ENCODE peak calls at places on chromosome 7, in nine cellular contexts. J, C, S, A, B, I, Q, E and H are unnamed samples.

GRCh38 chr7:57220746-57221145 is 88.5 kb upstream of the ZNF479 start:
- DNase-seq in J (no peak), C (no peak), S (no peak), A (no peak), B (no peak), I (no peak), Q (no peak), E (no peak), H (no peak)

GRCh38 chr7:128197586-128197985 is 43.5 kb upstream of the LEP start:
- DNase-seq in J (no peak), C (no peak), S (no peak), A (no peak), B (no peak), I (no peak), Q (no peak), E (peak), H (no peak)

GRCh38 chr7:132307465-132307864 is 268.8 kb downstream of the PLXNA4 start:
- DNase-seq in J (no peak), C (no peak), S (no peak), A (no peak), B (no peak), I (no peak), Q (no peak), E (no peak), H (no peak)

GRCh38 chr7:28330384-28331070 is 81.8 kb upstream of the CREB5 start:
- DNase-seq in J (no peak), C (no peak), S (no peak), A (no peak), B (no peak), I (no peak), Q (no peak), E (peak), H (no peak)

GRCh38 chr7:22814261-22815208 is 8.1 kb downstream of the TOMM7 start:
- DNase-seq in J (no peak), C (no peak), S (no peak), A (peak), B (no peak), I (no peak), Q (peak), E (peak), H (no peak)

GRCh38 chr7:141700291-141700847 is 1.6 kb downstream of the DENND11 start:
- DNase-seq in J (no peak), C (no peak), S (no peak), A (no peak), B (no peak), I (no peak), Q (no peak), E (no peak), H (no peak)

GRCh38 chr7:139304517-139304916 is 36.6 kb upstream of the FMC1 start:
- DNase-seq in J (no peak), C (no peak), S (no peak), A (no peak), B (no peak), I (no peak), Q (no peak), E (no peak), H (no peak)

GRCh38 chr7:133135451-133135850 is 53.6 kb upstream of the CHCHD3 start:
- DNase-seq in J (no peak), C (no peak), S (no peak), A (peak), B (no peak), I (no peak), Q (peak), E (peak), H (no peak)

GRCh38 chr7:27251513-27252306 is 9.1 kb downstream of the EVX1 start:
- DNase-seq in J (no peak), C (no peak), S (peak), A (no peak), B (peak), I (no peak), Q (no peak), E (no peak), H (no peak)

DNA sequence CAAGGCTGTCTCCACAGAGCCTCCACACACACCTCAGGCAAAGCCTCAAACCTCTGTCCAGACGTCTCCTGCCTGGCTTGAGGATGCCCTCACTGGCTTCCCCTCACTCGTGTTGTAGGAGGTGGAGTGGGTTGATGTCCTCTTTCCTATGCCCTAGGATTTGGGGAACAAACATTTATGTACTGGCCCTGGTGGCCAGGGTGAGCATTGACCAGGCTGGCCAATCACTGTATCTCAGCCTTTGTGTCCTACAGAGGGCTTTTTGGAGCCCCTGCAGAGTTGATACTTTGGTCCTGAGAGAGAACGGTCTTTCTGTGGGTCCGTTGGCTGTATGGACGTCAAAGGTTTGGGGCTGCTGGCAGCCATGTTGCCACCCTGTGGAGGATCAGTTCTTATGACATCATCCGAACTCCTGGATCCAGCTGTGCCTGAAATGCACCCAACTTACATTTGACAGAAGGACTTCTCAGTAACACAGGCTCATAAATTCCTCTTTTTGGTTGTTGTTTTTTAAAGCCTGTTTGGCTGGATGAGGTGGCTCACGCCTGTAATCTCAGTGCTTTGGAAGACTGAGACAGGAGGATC is 2.3 kb upstream of the GRID2IP start:
- DNase-seq in J (no peak), C (no peak), S (no peak), A (no peak), B (no peak), I (no peak), Q (no peak), E (no peak), H (no peak)
- TF ChIP-seq CTCF in J (peak), C (no peak), S (no peak), A (no peak), B (no peak), I (no peak), Q (no peak), E (no peak), H (peak)

GRCh38 chr7:4849390-4849789 is 12.4 kb downstream of the PAPOLB start:
- DNase-seq in J (no peak), C (peak), S (peak), A (peak), B (no peak), I (no peak), Q (peak), E (peak), H (peak)
- TF ChIP-seq CTCF in J (peak), C (peak), S (peak), A (no peak), B (no peak), I (no peak), Q (peak), E (peak), H (peak)

DNA sequence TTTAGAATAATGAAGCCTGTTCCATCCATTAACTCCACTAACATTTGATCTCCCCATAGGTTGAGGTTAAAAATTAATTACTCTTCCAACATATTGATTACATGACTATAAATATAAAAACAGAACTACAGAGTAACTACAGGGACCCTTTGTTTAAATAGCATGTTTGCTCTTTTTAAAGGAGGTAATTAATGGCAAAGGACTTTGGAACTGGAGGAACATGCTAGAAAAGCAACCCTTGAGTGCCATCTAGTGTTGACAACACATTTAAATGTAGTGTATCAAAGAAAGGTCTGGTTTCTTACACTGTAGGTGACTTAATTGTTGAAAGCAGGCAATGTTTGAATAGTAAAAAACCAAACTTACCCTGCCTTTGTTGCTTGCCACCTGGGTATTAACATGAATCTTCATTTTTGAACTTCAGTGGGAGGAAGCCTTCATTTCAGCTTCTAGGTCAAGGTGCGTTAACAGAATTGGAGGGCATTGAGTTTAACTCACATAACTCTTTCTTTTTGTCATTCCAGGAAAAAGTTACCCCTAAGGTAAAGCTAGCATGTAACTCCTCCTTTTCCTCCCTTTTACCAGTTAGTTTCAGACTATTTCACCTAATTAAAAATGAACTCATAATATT is 52.6 kb upstream of the CAPZA2 start:
- DNase-seq in J (no peak), C (peak), S (peak), A (peak), B (no peak), I (no peak), Q (peak), E (peak), H (peak)
- TF ChIP-seq CTCF in J (peak), C (peak), S (peak), A (peak), B (peak), I (peak), Q (peak), E (peak), H (peak)

GRCh38 chr7:12685550-12685949 is 1.9 kb upstream of the ARL4A start:
- DNase-seq in J (no peak), C (no peak), S (no peak), A (no peak), B (no peak), I (no peak), Q (peak), E (peak), H (peak)
- TF ChIP-seq CTCF in J (peak), C (peak), S (no peak), A (peak), B (no peak), I (no peak), Q (peak), E (peak), H (peak)

GRCh38 chr7:33910756-33911155 is 5.4 kb downstream of the BMPER start:
- DNase-seq in J (no peak), C (no peak), S (no peak), A (no peak), B (no peak), I (no peak), Q (no peak), E (no peak), H (no peak)

GRCh38 chr7:33907625-33908024 is 2.3 kb downstream of the BMPER start:
- DNase-seq in J (no peak), C (no peak), S (no peak), A (no peak), B (no peak), I (no peak), Q (no peak), E (no peak), H (no peak)

GRCh38 chr7:33909755-33910154 is 4.4 kb downstream of the BMPER start:
- DNase-seq in J (no peak), C (no peak), S (no peak), A (no peak), B (no peak), I (no peak), Q (no peak), E (no peak), H (no peak)

GRCh38 chr7:33906697-33907096 is 1.4 kb downstream of the BMPER start:
- DNase-seq in J (no peak), C (no peak), S (no peak), A (no peak), B (no peak), I (no peak), Q (no peak), E (no peak), H (no peak)

DNA sequence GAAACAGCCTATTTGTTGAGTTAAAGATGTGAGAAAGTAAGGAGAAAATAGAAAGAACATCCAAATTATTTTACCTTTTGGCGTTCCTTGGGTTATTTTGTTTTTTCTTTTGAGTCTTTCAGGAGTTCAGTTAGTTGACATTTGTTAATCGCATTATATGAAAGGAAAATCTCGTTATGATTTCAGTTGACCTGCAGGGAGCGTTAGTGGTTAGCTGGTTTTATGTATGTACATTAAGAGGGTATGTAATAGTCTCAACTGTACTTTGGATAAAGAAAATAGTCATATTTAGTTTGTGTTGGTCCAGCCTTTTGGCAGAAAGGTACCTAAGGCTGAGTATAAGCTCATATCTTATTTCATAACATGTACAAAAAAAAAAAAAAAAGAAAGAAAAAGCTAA is 4.0 kb downstream of the BMPER start:
- DNase-seq in J (no peak), C (no peak), S (no peak), A (no peak), B (no peak), I (no peak), Q (no peak), E (no peak), H (no peak)
- TF ChIP-seq CTCF in J (no peak), C (no peak), S (no peak), A (no peak), B (no peak), I (no peak), Q (no peak), E (no peak), H (no peak)

GRCh38 chr7:157238087-157238486 is 98.7 kb upstream of the DNAJB6 start:
- DNase-seq in J (no peak), C (no peak), S (no peak), A (no peak), B (no peak), I (no peak), Q (no peak), E (no peak), H (peak)
- TF ChIP-seq CTCF in J (peak), C (peak), S (peak), A (peak), B (no peak), I (no peak), Q (no peak), E (peak), H (peak)